ENCODE peak calls at places on chromosomes 13 and 19, in five cellular contexts. L is HFF-Myc, K is uterus, B is PC-9, Z is mesenchymal stem cell. O is an unnamed sample.

GRCh38 chr19:5186293-5187050 is 154.1 kb downstream of the PTPRS start:
- DNase-seq in B (no peak), K (no peak), Z (no peak), L (peak), O (peak)

GRCh38 chr19:4456566-4456842 is 1.1 kb downstream of the UBXN6 start:
- DNase-seq in L (no peak), B (no peak), K (no peak), Z (peak), O (peak)

GRCh38 chr19:18850560-18851375 is 19.0 kb downstream of the UPF1 start:
- DNase-seq in Z (no peak), L (no peak), B (no peak), K (no peak), O (no peak)

GRCh38 chr19:17754634-17755532 is 3.6 kb downstream of the FCHO1 start:
- DNase-seq in B (no peak), K (no peak), Z (no peak), L (no peak), O (no peak)

GRCh38 chr19:45768644-45769053 is 403 bp downstream of the SIX5 start:
- DNase-seq in L (no peak), B (peak), Z (peak), K (no peak), O (peak)

GRCh38 chr19:34224996-34225658 is 29.2 kb upstream of the GARRE1 start:
- DNase-seq in B (no peak), K (no peak), Z (peak), L (no peak), O (peak)

GRCh38 chr13:45410466-45410865 is 7.7 kb downstream of the SLC25A30 start:
- DNase-seq in K (no peak), Z (no peak), L (no peak), B (no peak), O (no peak)

GRCh38 chr19:49155005-49155826 is at the start of gene HRC:
- DNase-seq in Z (no peak), K (no peak), L (no peak), B (no peak), O (no peak)

DNA sequence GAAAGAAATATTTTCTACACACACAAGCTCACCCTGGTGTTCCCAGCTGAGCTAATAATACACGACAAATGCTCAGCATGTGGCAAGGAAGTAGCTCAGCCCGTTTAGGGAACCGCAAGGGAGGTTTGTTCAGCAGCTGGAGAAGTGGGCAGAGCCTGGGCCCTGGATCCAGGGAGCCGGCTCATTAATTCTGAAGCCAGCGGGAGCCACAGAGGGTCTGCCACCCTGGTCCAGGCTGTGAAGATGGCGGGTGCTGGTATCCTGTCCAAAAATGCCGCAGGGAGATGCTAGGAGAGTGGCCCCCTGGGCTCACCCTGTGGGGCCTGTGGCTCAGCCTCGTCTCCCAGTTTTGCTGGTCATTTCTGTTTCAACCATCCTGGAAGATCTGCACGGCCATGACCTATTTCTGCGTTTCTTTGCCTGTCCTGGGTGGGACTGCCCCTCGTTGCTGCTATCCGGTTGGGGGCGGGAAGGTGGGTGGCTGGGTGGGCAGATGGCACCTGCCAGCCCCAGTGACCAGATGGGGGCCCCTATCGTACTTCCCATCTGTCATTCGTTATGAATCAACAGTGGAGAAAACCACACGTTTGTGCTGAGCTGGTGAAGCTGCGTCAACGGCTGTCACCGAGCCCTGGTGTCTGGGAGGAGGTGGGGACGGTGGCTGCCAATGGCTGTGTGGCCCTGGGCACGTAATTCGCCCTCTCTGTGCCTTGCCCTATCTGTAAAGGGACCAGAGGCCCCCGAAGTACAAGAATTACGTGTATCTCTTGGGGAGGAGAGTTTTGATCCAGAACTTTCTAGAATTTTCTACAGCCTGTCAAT is 2.7 kb upstream of the GNA15 start:
- DNase-seq in L (no peak), B (peak), K (no peak), Z (no peak), O (peak)
- H3K4me3 ChIP-seq in L (no peak), B (no peak), K (no peak), Z (no peak), O (no peak)

GRCh38 chr19:9935409-9936062 is 779 bp downstream of the OLFM2 start:
- DNase-seq in Z (no peak), B (no peak), K (no peak), L (no peak), O (no peak)
- H3K4me3 ChIP-seq in Z (peak), B (no peak), K (peak), L (peak), O (no peak)

DNA sequence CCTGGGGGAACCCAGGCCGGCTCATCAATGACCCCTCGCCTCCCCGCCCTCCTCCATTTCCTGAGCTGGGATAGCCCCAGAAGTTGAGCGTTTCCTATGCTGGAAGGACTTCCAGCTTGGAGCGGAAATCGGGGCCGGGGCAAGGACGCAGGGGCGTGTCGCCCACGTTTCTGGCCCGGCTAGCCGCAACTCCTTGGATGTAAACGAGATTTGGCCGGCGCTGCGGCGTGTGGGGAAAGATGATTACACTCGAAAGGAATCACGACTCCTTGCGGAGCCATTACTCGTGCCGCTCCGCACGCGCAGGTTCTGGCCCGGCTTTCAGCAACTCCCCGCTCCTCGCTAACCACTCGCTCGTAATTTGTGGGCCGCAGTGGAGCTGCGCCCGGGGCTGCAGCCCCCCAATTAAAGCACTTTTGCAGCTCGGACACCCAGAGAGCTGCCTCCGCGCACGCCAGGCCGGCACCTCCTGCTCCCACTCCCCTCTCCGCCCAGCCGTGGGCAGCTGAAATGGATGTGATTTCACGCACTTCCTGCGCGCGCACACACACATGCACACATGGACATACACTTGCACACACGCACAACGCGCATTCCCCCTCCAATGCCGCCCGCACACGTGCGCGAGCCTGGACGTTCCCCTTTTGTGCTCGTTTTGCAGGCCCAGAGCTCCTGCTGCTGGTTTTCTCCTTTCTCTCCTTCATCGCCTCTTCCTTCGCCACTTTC is 15.7 kb downstream of the ZIC5 start:
- DNase-seq in Z (no peak), K (no peak), B (no peak), L (no peak), O (no peak)
- H3K4me3 ChIP-seq in Z (peak), K (no peak), B (no peak), L (peak), O (peak)

DNA sequence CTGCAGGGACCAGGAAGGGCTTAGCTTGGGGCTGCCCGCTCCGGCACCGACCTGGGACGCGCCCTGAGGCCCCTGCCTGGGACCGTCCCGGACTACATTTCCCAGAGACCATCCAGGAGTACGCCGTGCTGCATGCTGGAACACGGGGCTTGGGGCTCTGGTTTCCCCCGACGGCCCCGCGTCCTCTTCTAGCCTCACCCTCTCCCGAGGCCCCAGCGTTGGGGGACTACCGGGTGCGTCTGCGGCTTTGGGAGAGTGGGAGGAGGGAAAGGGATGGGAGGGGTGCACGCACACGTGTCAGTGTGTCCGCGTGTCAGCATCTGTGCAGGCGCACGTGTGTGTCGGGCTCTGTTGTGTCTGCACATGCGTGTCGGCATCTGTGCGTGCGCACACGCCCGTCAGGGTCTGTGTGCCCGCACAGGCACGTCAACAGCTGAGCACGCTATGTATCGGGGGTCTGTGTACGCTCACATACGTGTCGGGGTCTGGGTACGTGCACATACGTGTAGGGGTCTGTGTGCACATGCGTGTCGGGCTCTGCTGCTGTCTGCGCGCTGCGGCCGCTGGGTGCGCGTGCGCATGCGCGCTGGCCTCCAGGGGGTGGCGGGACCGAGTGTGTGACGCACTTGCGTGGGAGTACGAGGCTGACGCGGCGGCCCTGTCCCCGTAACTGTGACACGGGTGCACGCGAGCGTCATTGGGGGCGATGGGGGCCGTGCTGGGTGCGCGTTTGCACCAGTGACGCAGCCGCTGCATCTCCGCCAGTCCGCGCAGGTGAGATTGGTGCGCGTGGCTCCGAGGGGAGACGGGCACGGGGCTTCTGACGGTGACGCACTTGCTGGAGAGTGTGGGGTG is at the start of gene ZNF331:
- DNase-seq in K (peak), B (peak), Z (peak), L (peak), O (peak)
- H3K4me3 ChIP-seq in K (peak), B (peak), Z (peak), L (peak), O (peak)

O was measured in fibroblast of villous mesenchyme.